ENCODE peak calls at places on chromosomes 3 and 15, in nine cellular contexts. One of them, this sample, is unnamed.

GRCh38 chr3:57977755-57978715 is 30.2 kb upstream of the FLNB start:
- DNase-seq in GF-D8: no peak
- DNase-seq in NCI-H446: no peak
- DNase-seq in activated CD4-positive, alpha-beta T cell treated with anti-CD3 and anti-CD28 coated beads, Interleukin-2, amount 50 U/mL, for 1 hour: no peak
- DNase-seq in stimulated activated CD4-positive, alpha-beta T cell treated with anti-CD3 and anti-CD28 coated beads, TNF-alpha, amount 100 ng/mL, for 48 hours: no peak
- DNase-seq in SIG-M5: no peak
- DNase-seq in NCI-H1092: no peak
- DNase-seq in globus pallidus: no peak
- DNase-seq in fibroblast of mammary gland: no peak
- DNase-seq in this sample: no peak

GRCh38 chr15:57355259-57355658 is 21.0 kb upstream of the CGNL1 start:
- DNase-seq in fibroblast of mammary gland: no peak
- DNase-seq in GF-D8: no peak
- DNase-seq in activated CD4-positive, alpha-beta T cell treated with anti-CD3 and anti-CD28 coated beads, Interleukin-2, amount 50 U/mL, for 1 hour: no peak
- DNase-seq in SIG-M5: no peak
- DNase-seq in NCI-H446: no peak
- DNase-seq in stimulated activated CD4-positive, alpha-beta T cell treated with anti-CD3 and anti-CD28 coated beads, TNF-alpha, amount 100 ng/mL, for 48 hours: no peak
- DNase-seq in NCI-H1092: no peak
- DNase-seq in globus pallidus: no peak
- DNase-seq in this sample: no peak

GRCh38 chr3:24363242-24363641 is 131.4 kb downstream of the THRB start:
- DNase-seq in fibroblast of mammary gland: peak
- DNase-seq in NCI-H446: peak
- DNase-seq in activated CD4-positive, alpha-beta T cell treated with anti-CD3 and anti-CD28 coated beads, Interleukin-2, amount 50 U/mL, for 1 hour: no peak
- DNase-seq in SIG-M5: no peak
- DNase-seq in globus pallidus: no peak
- DNase-seq in stimulated activated CD4-positive, alpha-beta T cell treated with anti-CD3 and anti-CD28 coated beads, TNF-alpha, amount 100 ng/mL, for 48 hours: no peak
- DNase-seq in NCI-H1092: no peak
- DNase-seq in GF-D8: no peak
- DNase-seq in this sample: no peak

GRCh38 chr3:3127432-3128010 is 781 bp downstream of the TRNT1 start:
- DNase-seq in SIG-M5: no peak
- DNase-seq in fibroblast of mammary gland: peak
- DNase-seq in NCI-H1092: no peak
- DNase-seq in stimulated activated CD4-positive, alpha-beta T cell treated with anti-CD3 and anti-CD28 coated beads, TNF-alpha, amount 100 ng/mL, for 48 hours: no peak
- DNase-seq in globus pallidus: no peak
- DNase-seq in NCI-H446: no peak
- DNase-seq in activated CD4-positive, alpha-beta T cell treated with anti-CD3 and anti-CD28 coated beads, Interleukin-2, amount 50 U/mL, for 1 hour: peak
- DNase-seq in GF-D8: no peak
- DNase-seq in this sample: no peak

GRCh38 chr3:99896482-99896881 is 78.8 kb downstream of the CMSS1 start:
- DNase-seq in activated CD4-positive, alpha-beta T cell treated with anti-CD3 and anti-CD28 coated beads, Interleukin-2, amount 50 U/mL, for 1 hour: no peak
- DNase-seq in GF-D8: no peak
- DNase-seq in stimulated activated CD4-positive, alpha-beta T cell treated with anti-CD3 and anti-CD28 coated beads, TNF-alpha, amount 100 ng/mL, for 48 hours: no peak
- DNase-seq in fibroblast of mammary gland: no peak
- DNase-seq in globus pallidus: no peak
- DNase-seq in NCI-H1092: no peak
- DNase-seq in NCI-H446: no peak
- DNase-seq in SIG-M5: no peak
- DNase-seq in this sample: peak

GRCh38 chr3:108818404-108818803 is 4.2 kb upstream of the TRAT1 start:
- DNase-seq in GF-D8: peak
- DNase-seq in fibroblast of mammary gland: peak
- DNase-seq in activated CD4-positive, alpha-beta T cell treated with anti-CD3 and anti-CD28 coated beads, Interleukin-2, amount 50 U/mL, for 1 hour: peak
- DNase-seq in NCI-H446: no peak
- DNase-seq in NCI-H1092: no peak
- DNase-seq in SIG-M5: no peak
- DNase-seq in stimulated activated CD4-positive, alpha-beta T cell treated with anti-CD3 and anti-CD28 coated beads, TNF-alpha, amount 100 ng/mL, for 48 hours: no peak
- DNase-seq in globus pallidus: no peak
- DNase-seq in this sample: peak

GRCh38 chr3:102181202-102181920 is 253.5 kb upstream of the ZPLD1 start:
- DNase-seq in globus pallidus: no peak
- DNase-seq in NCI-H446: no peak
- DNase-seq in NCI-H1092: no peak
- DNase-seq in fibroblast of mammary gland: peak
- DNase-seq in activated CD4-positive, alpha-beta T cell treated with anti-CD3 and anti-CD28 coated beads, Interleukin-2, amount 50 U/mL, for 1 hour: no peak
- DNase-seq in stimulated activated CD4-positive, alpha-beta T cell treated with anti-CD3 and anti-CD28 coated beads, TNF-alpha, amount 100 ng/mL, for 48 hours: no peak
- DNase-seq in GF-D8: no peak
- DNase-seq in SIG-M5: no peak
- DNase-seq in this sample: no peak

GRCh38 chr3:133899309-133899708 is 3.6 kb upstream of the RAB6B start:
- DNase-seq in NCI-H446: no peak
- DNase-seq in activated CD4-positive, alpha-beta T cell treated with anti-CD3 and anti-CD28 coated beads, Interleukin-2, amount 50 U/mL, for 1 hour: no peak
- DNase-seq in stimulated activated CD4-positive, alpha-beta T cell treated with anti-CD3 and anti-CD28 coated beads, TNF-alpha, amount 100 ng/mL, for 48 hours: no peak
- DNase-seq in GF-D8: no peak
- DNase-seq in fibroblast of mammary gland: no peak
- DNase-seq in globus pallidus: no peak
- DNase-seq in SIG-M5: no peak
- DNase-seq in NCI-H1092: no peak
- DNase-seq in this sample: no peak

GRCh38 chr3:69691860-69692259 is 47.4 kb upstream of the MITF start:
- DNase-seq in SIG-M5: no peak
- DNase-seq in stimulated activated CD4-positive, alpha-beta T cell treated with anti-CD3 and anti-CD28 coated beads, TNF-alpha, amount 100 ng/mL, for 48 hours: no peak
- DNase-seq in NCI-H446: no peak
- DNase-seq in GF-D8: no peak
- DNase-seq in NCI-H1092: no peak
- DNase-seq in activated CD4-positive, alpha-beta T cell treated with anti-CD3 and anti-CD28 coated beads, Interleukin-2, amount 50 U/mL, for 1 hour: no peak
- DNase-seq in globus pallidus: no peak
- DNase-seq in fibroblast of mammary gland: no peak
- DNase-seq in this sample: no peak

GRCh38 chr3:155664922-155665695 is 79.8 kb downstream of the PLCH1 start:
- DNase-seq in globus pallidus: peak
- DNase-seq in stimulated activated CD4-positive, alpha-beta T cell treated with anti-CD3 and anti-CD28 coated beads, TNF-alpha, amount 100 ng/mL, for 48 hours: no peak
- DNase-seq in NCI-H1092: no peak
- DNase-seq in SIG-M5: no peak
- DNase-seq in fibroblast of mammary gland: peak
- DNase-seq in GF-D8: peak
- DNase-seq in activated CD4-positive, alpha-beta T cell treated with anti-CD3 and anti-CD28 coated beads, Interleukin-2, amount 50 U/mL, for 1 hour: no peak
- DNase-seq in NCI-H446: peak
- DNase-seq in this sample: peak

GRCh38 chr3:117898722-117899121 is 1135.9 kb downstream of the IGSF11 start:
- DNase-seq in NCI-H446: no peak
- DNase-seq in NCI-H1092: no peak
- DNase-seq in activated CD4-positive, alpha-beta T cell treated with anti-CD3 and anti-CD28 coated beads, Interleukin-2, amount 50 U/mL, for 1 hour: no peak
- DNase-seq in GF-D8: no peak
- DNase-seq in fibroblast of mammary gland: peak
- DNase-seq in globus pallidus: peak
- DNase-seq in SIG-M5: no peak
- DNase-seq in stimulated activated CD4-positive, alpha-beta T cell treated with anti-CD3 and anti-CD28 coated beads, TNF-alpha, amount 100 ng/mL, for 48 hours: no peak
- DNase-seq in this sample: peak

GRCh38 chr3:168688267-168688666 is 592.5 kb upstream of the GOLIM4 start:
- DNase-seq in SIG-M5: no peak
- DNase-seq in fibroblast of mammary gland: no peak
- DNase-seq in NCI-H1092: no peak
- DNase-seq in GF-D8: no peak
- DNase-seq in globus pallidus: no peak
- DNase-seq in activated CD4-positive, alpha-beta T cell treated with anti-CD3 and anti-CD28 coated beads, Interleukin-2, amount 50 U/mL, for 1 hour: no peak
- DNase-seq in stimulated activated CD4-positive, alpha-beta T cell treated with anti-CD3 and anti-CD28 coated beads, TNF-alpha, amount 100 ng/mL, for 48 hours: no peak
- DNase-seq in NCI-H446: no peak
- DNase-seq in this sample: no peak